ENCODE peak calls at places on chromosomes 6 and 20, in ten cellular contexts. One of them, this sample, is unnamed.

GRCh38 chr20:59518881-59519706 is 85.2 kb upstream of the PHACTR3 start:
- DNase-seq in suprapubic skin: no peak
- DNase-seq in HCT116: peak; percentile 51
- DNase-seq in NB4: peak; percentile 69
- DNase-seq in IMR-90: peak; percentile 47
- DNase-seq in esophagus muscularis mucosa: peak; percentile 70
- DNase-seq in H1: peak; percentile 62
- DNase-seq in vagina: no peak
- DNase-seq in uterus: no peak
- DNase-seq in prostate gland: no peak
- DNase-seq in this sample: no peak

GRCh38 chr6:166651408-166651807 is 24.4 kb upstream of the RPS6KA2 start:
- DNase-seq in suprapubic skin: no peak
- DNase-seq in IMR-90: no peak
- DNase-seq in H1: no peak
- DNase-seq in vagina: no peak
- DNase-seq in HCT116: no peak
- DNase-seq in prostate gland: no peak
- DNase-seq in NB4: no peak
- DNase-seq in uterus: no peak
- DNase-seq in esophagus muscularis mucosa: no peak
- DNase-seq in this sample: no peak

GRCh38 chr6:136823128-136823660 is 802 bp downstream of the PEX7 start:
- DNase-seq in IMR-90: no peak
- DNase-seq in suprapubic skin: peak; percentile 79
- DNase-seq in uterus: peak; percentile 16
- DNase-seq in prostate gland: no peak
- DNase-seq in HCT116: no peak
- DNase-seq in esophagus muscularis mucosa: no peak
- DNase-seq in H1: no peak
- DNase-seq in NB4: no peak
- DNase-seq in vagina: no peak
- DNase-seq in this sample: no peak

GRCh38 chr6:108944707-108945685 is 96.8 kb downstream of the ARMC2 start:
- DNase-seq in IMR-90: peak; percentile 93
- DNase-seq in NB4: no peak
- DNase-seq in vagina: no peak
- DNase-seq in uterus: peak; percentile 89
- DNase-seq in esophagus muscularis mucosa: peak; percentile 80
- DNase-seq in H1: no peak
- DNase-seq in prostate gland: peak; percentile 63
- DNase-seq in suprapubic skin: no peak
- DNase-seq in HCT116: no peak
- DNase-seq in this sample: no peak

GRCh38 chr6:166005846-166006592 is 161.6 kb downstream of the TBXT start:
- DNase-seq in H1: no peak
- DNase-seq in vagina: no peak
- DNase-seq in suprapubic skin: no peak
- DNase-seq in NB4: no peak
- DNase-seq in esophagus muscularis mucosa: peak; percentile 87
- DNase-seq in IMR-90: peak; percentile 94
- DNase-seq in prostate gland: no peak
- DNase-seq in uterus: peak; percentile 77
- DNase-seq in HCT116: no peak
- DNase-seq in this sample: no peak

GRCh38 chr6:152184573-152185157 is 377.2 kb downstream of the ESR1 start:
- DNase-seq in IMR-90: no peak
- DNase-seq in H1: no peak
- DNase-seq in suprapubic skin: no peak
- DNase-seq in NB4: no peak
- DNase-seq in vagina: no peak
- DNase-seq in uterus: no peak
- DNase-seq in esophagus muscularis mucosa: no peak
- DNase-seq in prostate gland: no peak
- DNase-seq in HCT116: no peak
- DNase-seq in this sample: no peak

GRCh38 chr6:166760288-166760687 is 133.2 kb upstream of the RPS6KA2 start:
- DNase-seq in esophagus muscularis mucosa: no peak
- DNase-seq in NB4: no peak
- DNase-seq in prostate gland: no peak
- DNase-seq in vagina: no peak
- DNase-seq in H1: no peak
- DNase-seq in uterus: no peak
- DNase-seq in IMR-90: no peak
- DNase-seq in HCT116: no peak
- DNase-seq in suprapubic skin: no peak
- DNase-seq in this sample: no peak

GRCh38 chr6:169849396-169849795 is 98.0 kb downstream of the ERMARD start:
- DNase-seq in suprapubic skin: peak; percentile 71
- DNase-seq in vagina: peak; percentile 70
- DNase-seq in esophagus muscularis mucosa: no peak
- DNase-seq in HCT116: no peak
- DNase-seq in NB4: no peak
- DNase-seq in IMR-90: no peak
- DNase-seq in prostate gland: no peak
- DNase-seq in H1: no peak
- DNase-seq in uterus: no peak
- DNase-seq in this sample: no peak

GRCh38 chr20:47032969-47033578 is 138.4 kb downstream of the EYA2 start:
- DNase-seq in H1: no peak
- DNase-seq in suprapubic skin: no peak
- DNase-seq in IMR-90: no peak
- DNase-seq in uterus: no peak
- DNase-seq in NB4: no peak
- DNase-seq in HCT116: no peak
- DNase-seq in esophagus muscularis mucosa: no peak
- DNase-seq in prostate gland: no peak
- DNase-seq in vagina: no peak
- DNase-seq in this sample: peak; percentile 83

DNA sequence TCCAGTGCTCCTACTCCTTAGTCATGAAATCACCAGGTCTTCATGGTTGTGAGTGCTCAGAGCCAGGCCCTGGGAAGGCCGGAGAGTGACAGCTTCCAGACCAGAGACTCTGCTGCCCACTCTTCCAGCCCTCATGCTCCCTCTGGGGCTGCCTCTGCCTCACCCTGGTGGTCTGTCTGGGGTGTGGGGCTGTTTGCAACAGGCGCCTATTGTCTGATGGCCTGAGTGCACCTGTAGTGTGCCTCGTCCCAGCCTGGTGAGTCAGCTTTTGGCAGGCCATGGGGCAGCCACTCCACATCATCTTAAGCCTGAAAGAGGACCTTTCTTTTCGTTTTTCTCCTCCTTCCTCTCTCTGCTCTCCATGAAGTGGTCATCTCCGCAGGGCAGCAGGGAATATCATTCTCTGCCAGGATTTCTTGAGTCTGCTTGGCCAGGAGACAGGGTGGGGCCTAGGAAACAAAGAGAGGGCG is 173.8 kb downstream of the VEGFA start:
- DNase-seq in esophagus muscularis mucosa: no peak
- DNase-seq in uterus: no peak
- DNase-seq in prostate gland: no peak
- DNase-seq in NB4: no peak
- DNase-seq in HCT116: no peak
- DNase-seq in vagina: no peak
- DNase-seq in suprapubic skin: peak; percentile 48
- DNase-seq in H1: no peak
- DNase-seq in IMR-90: no peak
- DNase-seq in this sample: no peak
- TF ChIP-seq POLR2A in esophagus muscularis mucosa: no peak
- TF ChIP-seq POLR2A in uterus: no peak
- TF ChIP-seq POLR2A in prostate gland: no peak
- TF ChIP-seq POLR2A in NB4: no peak
- TF ChIP-seq POLR2A in HCT116: no peak
- TF ChIP-seq POLR2A in vagina: no peak
- TF ChIP-seq POLR2A in suprapubic skin: no peak
- TF ChIP-seq POLR2A in H1: no peak
- TF ChIP-seq POLR2A in IMR-90: no peak
- TF ChIP-seq POLR2A in this sample: no peak

GRCh38 chr6:158776737-158777136 is 42.4 kb downstream of the EZR start:
- DNase-seq in vagina: no peak
- DNase-seq in uterus: no peak
- DNase-seq in IMR-90: no peak
- DNase-seq in NB4: no peak
- DNase-seq in prostate gland: no peak
- DNase-seq in HCT116: no peak
- DNase-seq in suprapubic skin: no peak
- DNase-seq in esophagus muscularis mucosa: no peak
- DNase-seq in H1: no peak
- DNase-seq in this sample: no peak
- TF ChIP-seq POLR2A in vagina: no peak
- TF ChIP-seq POLR2A in uterus: no peak
- TF ChIP-seq POLR2A in IMR-90: no peak
- TF ChIP-seq POLR2A in NB4: no peak
- TF ChIP-seq POLR2A in prostate gland: no peak
- TF ChIP-seq POLR2A in HCT116: no peak
- TF ChIP-seq POLR2A in suprapubic skin: no peak
- TF ChIP-seq POLR2A in esophagus muscularis mucosa: no peak
- TF ChIP-seq POLR2A in H1: no peak
- TF ChIP-seq POLR2A in this sample: no peak

DNA sequence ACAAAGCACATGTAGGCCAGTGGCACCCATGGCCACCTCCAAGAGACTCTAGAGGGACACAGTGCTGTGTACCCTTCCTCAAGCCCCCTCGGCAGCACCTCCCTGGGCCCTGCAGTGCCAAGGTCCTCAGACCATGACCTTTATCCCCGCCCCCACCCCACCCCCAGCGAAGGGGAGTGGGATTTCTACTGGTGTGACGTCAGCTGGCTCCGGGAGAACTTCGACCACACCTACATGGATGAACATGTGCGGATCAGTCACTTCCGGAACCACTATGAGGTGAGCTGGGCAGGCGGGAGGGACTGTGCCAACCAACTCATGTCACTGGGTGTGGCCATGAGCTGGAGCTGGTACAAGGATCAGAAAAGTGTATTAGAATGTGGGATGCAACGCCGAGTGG is 38.0 kb downstream of the TTLL9 start:
- DNase-seq in NB4: no peak
- DNase-seq in esophagus muscularis mucosa: no peak
- DNase-seq in prostate gland: no peak
- DNase-seq in HCT116: no peak
- DNase-seq in vagina: no peak
- DNase-seq in uterus: no peak
- DNase-seq in H1: no peak
- DNase-seq in suprapubic skin: peak; percentile 72
- DNase-seq in IMR-90: no peak
- DNase-seq in this sample: no peak
- TF ChIP-seq POLR2A in NB4: no peak
- TF ChIP-seq POLR2A in esophagus muscularis mucosa: no peak
- TF ChIP-seq POLR2A in prostate gland: no peak
- TF ChIP-seq POLR2A in HCT116: no peak
- TF ChIP-seq POLR2A in vagina: no peak
- TF ChIP-seq POLR2A in uterus: no peak
- TF ChIP-seq POLR2A in H1: no peak
- TF ChIP-seq POLR2A in suprapubic skin: no peak
- TF ChIP-seq POLR2A in IMR-90: no peak
- TF ChIP-seq POLR2A in this sample: no peak

GRCh38 chr20:2651772-2652723 is at the start of gene NOP56:
- DNase-seq in HCT116: peak; percentile 77
- DNase-seq in suprapubic skin: peak; percentile 91
- DNase-seq in vagina: no peak
- DNase-seq in H1: peak; percentile 97
- DNase-seq in prostate gland: peak; percentile 87
- DNase-seq in esophagus muscularis mucosa: peak; percentile 97
- DNase-seq in NB4: peak; percentile 98
- DNase-seq in IMR-90: peak; percentile 86
- DNase-seq in uterus: peak; percentile 87
- DNase-seq in this sample: peak; percentile 92
- TF ChIP-seq POLR2A in HCT116: peak; percentile 98
- TF ChIP-seq POLR2A in suprapubic skin: peak; percentile 81
- TF ChIP-seq POLR2A in vagina: no peak
- TF ChIP-seq POLR2A in H1: peak; percentile 93
- TF ChIP-seq POLR2A in prostate gland: peak; percentile 63
- TF ChIP-seq POLR2A in esophagus muscularis mucosa: peak; percentile 39
- TF ChIP-seq POLR2A in NB4: peak; percentile 99
- TF ChIP-seq POLR2A in IMR-90: peak; percentile 96
- TF ChIP-seq POLR2A in uterus: peak; percentile 84
- TF ChIP-seq POLR2A in this sample: peak; percentile 94

GRCh38 chr6:63441266-63441956 is 121.6 kb upstream of the LGSN start:
- DNase-seq in uterus: no peak
- DNase-seq in NB4: no peak
- DNase-seq in HCT116: no peak
- DNase-seq in H1: peak; percentile 57
- DNase-seq in vagina: no peak
- DNase-seq in suprapubic skin: no peak
- DNase-seq in prostate gland: no peak
- DNase-seq in esophagus muscularis mucosa: no peak
- DNase-seq in IMR-90: no peak
- DNase-seq in this sample: no peak

GRCh38 chr6:63442870-63443269 is 123.1 kb upstream of the LGSN start:
- DNase-seq in esophagus muscularis mucosa: no peak
- DNase-seq in uterus: no peak
- DNase-seq in H1: no peak
- DNase-seq in HCT116: no peak
- DNase-seq in NB4: no peak
- DNase-seq in prostate gland: no peak
- DNase-seq in suprapubic skin: no peak
- DNase-seq in IMR-90: no peak
- DNase-seq in vagina: no peak
- DNase-seq in this sample: no peak

GRCh38 chr6:63437058-63437457 is 117.3 kb upstream of the LGSN start:
- DNase-seq in IMR-90: no peak
- DNase-seq in vagina: no peak
- DNase-seq in HCT116: no peak
- DNase-seq in uterus: no peak
- DNase-seq in esophagus muscularis mucosa: no peak
- DNase-seq in NB4: no peak
- DNase-seq in suprapubic skin: no peak
- DNase-seq in H1: no peak
- DNase-seq in prostate gland: no peak
- DNase-seq in this sample: no peak

GRCh38 chr6:63440594-63440993 is 120.8 kb upstream of the LGSN start:
- DNase-seq in H1: no peak
- DNase-seq in NB4: no peak
- DNase-seq in esophagus muscularis mucosa: no peak
- DNase-seq in uterus: no peak
- DNase-seq in prostate gland: no peak
- DNase-seq in HCT116: no peak
- DNase-seq in vagina: no peak
- DNase-seq in IMR-90: no peak
- DNase-seq in suprapubic skin: no peak
- DNase-seq in this sample: no peak

GRCh38 chr6:63440057-63440456 is 120.3 kb upstream of the LGSN start:
- DNase-seq in suprapubic skin: no peak
- DNase-seq in vagina: no peak
- DNase-seq in NB4: no peak
- DNase-seq in esophagus muscularis mucosa: no peak
- DNase-seq in prostate gland: no peak
- DNase-seq in IMR-90: no peak
- DNase-seq in HCT116: no peak
- DNase-seq in H1: no peak
- DNase-seq in uterus: no peak
- DNase-seq in this sample: no peak
- TF ChIP-seq POLR2A in suprapubic skin: no peak
- TF ChIP-seq POLR2A in vagina: no peak
- TF ChIP-seq POLR2A in NB4: no peak
- TF ChIP-seq POLR2A in esophagus muscularis mucosa: no peak
- TF ChIP-seq POLR2A in prostate gland: no peak
- TF ChIP-seq POLR2A in IMR-90: no peak
- TF ChIP-seq POLR2A in HCT116: no peak
- TF ChIP-seq POLR2A in H1: no peak
- TF ChIP-seq POLR2A in uterus: no peak
- TF ChIP-seq POLR2A in this sample: no peak

GRCh38 chr20:35490736-35491181 is 35.4 kb downstream of the CEP250 start:
- DNase-seq in prostate gland: no peak
- DNase-seq in NB4: peak; percentile 91
- DNase-seq in IMR-90: no peak
- DNase-seq in uterus: no peak
- DNase-seq in H1: no peak
- DNase-seq in esophagus muscularis mucosa: no peak
- DNase-seq in HCT116: no peak
- DNase-seq in vagina: no peak
- DNase-seq in suprapubic skin: no peak
- DNase-seq in this sample: no peak
- TF ChIP-seq POLR2A in prostate gland: no peak
- TF ChIP-seq POLR2A in NB4: peak; percentile 52
- TF ChIP-seq POLR2A in IMR-90: no peak
- TF ChIP-seq POLR2A in uterus: no peak
- TF ChIP-seq POLR2A in H1: no peak
- TF ChIP-seq POLR2A in esophagus muscularis mucosa: no peak
- TF ChIP-seq POLR2A in HCT116: no peak
- TF ChIP-seq POLR2A in vagina: no peak
- TF ChIP-seq POLR2A in suprapubic skin: no peak
- TF ChIP-seq POLR2A in this sample: no peak

This sample was measured in right lobe of liver.